ENCODE peak calls at places on chromosomes 4 and X, in nine cellular contexts. N is ovary, A is lower lobe of right lung, S is type B pancreatic cell, F is glutamatergic neuron, Z is GM12865, C is heart right ventricle, E is GM13976, M is neural progenitor cell. Q is an unnamed sample.

GRCh38 chr4:23584024-23584423 is 305.8 kb downstream of the PPARGC1A start:
- DNase-seq in N (no peak), A (no peak), S (no peak), F (no peak), Z (no peak), C (no peak), E (no peak), M (no peak), Q (no peak)

GRCh38 chr4:102268355-102268754 is 76.9 kb downstream of the SLC39A8 start:
- DNase-seq in N (no peak), A (no peak), S (no peak), F (no peak), Z (no peak), C (no peak), E (no peak), M (no peak), Q (peak)

GRCh38 chr4:98673282-98673644 is 14.9 kb upstream of the TSPAN5 start:
- DNase-seq in N (no peak), A (no peak), S (no peak), F (no peak), Z (no peak), C (no peak), E (no peak), M (no peak), Q (no peak)

GRCh38 chrX:69158166-69159040 is 6.8 kb downstream of the PJA1 start:
- DNase-seq in N (peak), A (no peak), S (peak), F (peak), Z (peak), C (peak), E (peak), M (peak), Q (peak)

GRCh38 chrX:119238557-119238956 is 2.5 kb downstream of the PGRMC1 start:
- DNase-seq in N (no peak), A (no peak), S (no peak), F (no peak), Z (no peak), C (no peak), E (no peak), M (peak), Q (no peak)

GRCh38 chr4:112167790-112168189 is 22.5 kb downstream of the FAM241A start:
- DNase-seq in N (no peak), A (no peak), S (no peak), F (no peak), Z (peak), C (no peak), E (no peak), M (no peak), Q (no peak)

GRCh38 chr4:53981066-53981465 is 83.3 kb downstream of the CHIC2 start:
- DNase-seq in N (no peak), A (no peak), S (no peak), F (no peak), Z (no peak), C (no peak), E (no peak), M (no peak), Q (no peak)

GRCh38 chrX:38409289-38409688 is 56.9 kb downstream of the OTC start:
- DNase-seq in N (no peak), A (no peak), S (no peak), F (no peak), Z (no peak), C (peak), E (no peak), M (no peak), Q (no peak)

GRCh38 chr4:145988628-145989027 is 50.0 kb upstream of the ZNF827 start:
- DNase-seq in N (no peak), A (no peak), S (no peak), F (no peak), Z (no peak), C (no peak), E (no peak), M (no peak), Q (no peak)

GRCh38 chr4:11138964-11139363 is 289.7 kb downstream of the HS3ST1 start:
- DNase-seq in N (no peak), A (no peak), S (no peak), F (no peak), Z (peak), C (no peak), E (no peak), M (no peak), Q (no peak)

GRCh38 chr4:113383111-113383785 is 333.8 kb downstream of the ANK2 start:
- DNase-seq in N (no peak), A (no peak), S (no peak), F (no peak), Z (no peak), C (peak), E (no peak), M (no peak), Q (no peak)

GRCh38 chr4:3311489-3312171 is 18.8 kb downstream of the RGS12 start:
- DNase-seq in N (no peak), A (no peak), S (peak), F (no peak), Z (no peak), C (no peak), E (no peak), M (no peak), Q (no peak)

GRCh38 chr4:165684177-165684870 is 188.7 kb upstream of the TLL1 start:
- DNase-seq in N (no peak), A (no peak), S (no peak), F (no peak), Z (no peak), C (no peak), E (no peak), M (no peak), Q (peak)

GRCh38 chr4:6876440-6876839 is 33.2 kb upstream of the TBC1D14 start:
- DNase-seq in N (no peak), A (no peak), S (no peak), F (no peak), Z (no peak), C (no peak), E (no peak), M (no peak), Q (no peak)

GRCh38 chrX:125826080-125826479 is 340.0 kb downstream of the DCAF12L2 start:
- DNase-seq in N (no peak), A (no peak), S (no peak), F (no peak), Z (no peak), C (no peak), E (no peak), M (peak), Q (no peak)

GRCh38 chrX:109294097-109294815 is 187.6 kb downstream of the GUCY2F start:
- DNase-seq in N (no peak), A (no peak), S (no peak), F (no peak), Z (no peak), C (no peak), E (no peak), M (no peak), Q (no peak)

GRCh38 chr4:98210293-98210692 is 50.9 kb upstream of the RAP1GDS1 start:
- DNase-seq in N (no peak), A (no peak), S (no peak), F (no peak), Z (no peak), C (no peak), E (no peak), M (no peak), Q (no peak)

GRCh38 chrX:131058136-131058868 is at the start of gene ARHGAP36:
- DNase-seq in N (no peak), A (no peak), S (no peak), F (peak), Z (no peak), C (no peak), E (no peak), M (peak), Q (no peak)

GRCh38 chrX:154412468-154412867 is 1.1 kb downstream of the TAFAZZIN start:
- DNase-seq in N (no peak), A (peak), S (no peak), F (no peak), Z (peak), C (peak), E (no peak), M (no peak), Q (no peak)

GRCh38 chr4:6052679-6053078 is 34.4 kb upstream of the C4orf50 start:
- DNase-seq in N (no peak), A (no peak), S (no peak), F (no peak), Z (no peak), C (no peak), E (no peak), M (no peak), Q (no peak)

GRCh38 chrX:9955506-9955905 is 11.7 kb upstream of the CLDN34 start:
- DNase-seq in N (no peak), A (no peak), S (no peak), F (no peak), Z (no peak), C (no peak), E (no peak), M (no peak), Q (no peak)

GRCh38 chr4:99861120-99861905 is 32.9 kb downstream of the LAMTOR3 start:
- DNase-seq in N (no peak), A (no peak), S (no peak), F (no peak), Z (peak), C (no peak), E (no peak), M (no peak), Q (no peak)

GRCh38 chrX:5051831-5052491 is 1176.7 kb downstream of the NLGN4X start:
- DNase-seq in N (no peak), A (peak), S (no peak), F (no peak), Z (no peak), C (peak), E (no peak), M (no peak), Q (peak)

GRCh38 chr4:80115368-80116181 is 42.5 kb upstream of the ANTXR2 start:
- DNase-seq in N (no peak), A (no peak), S (no peak), F (no peak), Z (no peak), C (no peak), E (no peak), M (no peak), Q (no peak)

GRCh38 chr4:8410641-8411271 is 29.8 kb downstream of the ACOX3 start:
- DNase-seq in N (peak), A (peak), S (no peak), F (peak), Z (no peak), C (peak), E (no peak), M (peak), Q (no peak)
- TF ChIP-seq CTCF in N (peak), A (peak), S (peak), F (peak), Z (no peak), C (peak), E (no peak), M (peak), Q (peak)

GRCh38 chrX:133046601-133047000 is 50.3 kb downstream of the USP26 start:
- DNase-seq in N (no peak), A (no peak), S (no peak), F (no peak), Z (no peak), C (no peak), E (no peak), M (no peak), Q (no peak)
- TF ChIP-seq CTCF in N (no peak), A (no peak), S (no peak), F (no peak), Z (no peak), C (no peak), E (no peak), M (no peak), Q (no peak)

GRCh38 chr4:176833416-176833815 is 40.7 kb upstream of the VEGFC start:
- DNase-seq in N (no peak), A (no peak), S (no peak), F (no peak), Z (no peak), C (no peak), E (no peak), M (peak), Q (no peak)

GRCh38 chr4:176837176-176837915 is 44.6 kb upstream of the VEGFC start:
- DNase-seq in N (no peak), A (no peak), S (no peak), F (no peak), Z (no peak), C (no peak), E (no peak), M (no peak), Q (no peak)

GRCh38 chr4:176830971-176831370 is 38.2 kb upstream of the VEGFC start:
- DNase-seq in N (no peak), A (no peak), S (no peak), F (no peak), Z (no peak), C (no peak), E (no peak), M (no peak), Q (no peak)

GRCh38 chr4:176838611-176839411 is 46.1 kb upstream of the VEGFC start:
- DNase-seq in N (no peak), A (no peak), S (no peak), F (no peak), Z (no peak), C (peak), E (no peak), M (no peak), Q (peak)

GRCh38 chr4:176834531-176834930 is 41.8 kb upstream of the VEGFC start:
- DNase-seq in N (no peak), A (no peak), S (no peak), F (no peak), Z (no peak), C (no peak), E (no peak), M (no peak), Q (no peak)
- TF ChIP-seq CTCF in N (no peak), A (no peak), S (no peak), F (no peak), Z (no peak), C (no peak), E (no peak), M (no peak), Q (no peak)

GRCh38 chr4:83646538-83646937 is 110.6 kb downstream of the GPAT3 start:
- DNase-seq in N (no peak), A (no peak), S (no peak), F (no peak), Z (no peak), C (no peak), E (no peak), M (no peak), Q (no peak)

GRCh38 chr4:83643036-83643435 is 107.1 kb downstream of the GPAT3 start:
- DNase-seq in N (no peak), A (no peak), S (no peak), F (no peak), Z (no peak), C (no peak), E (no peak), M (no peak), Q (no peak)

GRCh38 chr4:83639849-83640493 is 104.1 kb downstream of the GPAT3 start:
- DNase-seq in N (peak), A (no peak), S (no peak), F (no peak), Z (peak), C (peak), E (peak), M (peak), Q (no peak)

DNA sequence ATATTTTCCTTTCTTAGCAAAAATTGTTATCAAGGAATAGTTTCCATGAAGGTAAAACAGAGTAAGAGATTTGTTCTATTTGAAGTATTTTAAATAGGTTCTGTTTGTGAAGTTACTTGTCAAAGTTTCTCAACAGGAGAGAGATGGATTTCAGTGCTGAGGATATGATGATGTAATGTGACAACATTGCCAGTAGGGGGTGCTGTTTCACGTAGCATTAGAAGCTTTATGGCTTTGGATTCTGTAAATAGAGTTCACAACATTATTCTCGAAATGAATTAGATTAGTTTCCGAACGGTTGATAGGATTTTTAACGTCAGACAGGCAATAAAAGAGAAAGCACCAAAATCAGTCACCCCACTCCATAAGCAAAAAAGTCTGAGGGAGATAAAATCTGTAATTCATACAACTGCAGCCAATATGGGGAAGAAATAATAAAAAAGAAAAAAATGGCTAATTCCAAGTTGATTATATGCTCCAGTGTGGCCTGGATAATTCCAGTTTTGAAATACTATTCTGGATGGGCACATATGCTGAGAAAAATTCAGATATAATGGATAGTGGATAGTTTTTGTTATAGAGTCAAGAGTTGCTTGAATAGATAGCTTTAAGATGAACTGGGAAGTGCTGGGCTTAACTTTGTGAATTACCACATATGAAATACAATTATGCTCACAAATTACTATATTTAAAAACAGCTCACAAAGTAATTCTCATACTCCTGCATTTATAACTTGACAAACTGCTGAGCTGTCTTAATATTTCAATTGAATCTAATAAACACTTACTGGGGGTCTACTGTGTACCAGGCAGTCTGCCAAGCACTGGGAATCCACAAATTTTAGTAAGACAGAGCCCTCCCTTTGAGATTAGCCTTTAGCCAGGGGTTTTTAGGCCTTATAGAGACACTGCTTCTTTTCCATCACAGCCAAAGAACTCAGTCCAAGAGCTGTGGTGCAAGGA is 109.0 kb downstream of the GPAT3 start:
- DNase-seq in N (no peak), A (no peak), S (no peak), F (no peak), Z (peak), C (peak), E (peak), M (peak), Q (no peak)
- TF ChIP-seq CTCF in N (peak), A (peak), S (peak), F (peak), Z (peak), C (peak), E (peak), M (peak), Q (peak)

GRCh38 chr4:123114915-123115756 is 192.7 kb upstream of the NUDT6 start:
- DNase-seq in N (no peak), A (no peak), S (peak), F (no peak), Z (no peak), C (no peak), E (no peak), M (no peak), Q (no peak)
- TF ChIP-seq CTCF in N (no peak), A (no peak), S (no peak), F (no peak), Z (no peak), C (no peak), E (no peak), M (no peak), Q (no peak)